ENCODE peak calls at places on chromosomes 11 and 22, in ten cellular contexts. One of them, this sample, is unnamed.
A peak's percentile ranks its signal among the peaks of the same experiment; 100 is the strongest.

GRCh38 chr11:72812968-72813739 is 1.1 kb upstream of the ATG16L2 start:
- DNase-seq in MM.1S: peak; percentile 84
- DNase-seq in foreskin fibroblast: peak; percentile 52
- DNase-seq in RWPE1: peak; percentile 64
- DNase-seq in CD8-positive, alpha-beta T cell: no peak
- DNase-seq in GM12865: peak; percentile 86
- DNase-seq in Calu3: peak; percentile 75
- DNase-seq in HCT116: peak; percentile 71
- DNase-seq in endothelial cell: peak; percentile 61
- DNase-seq in nephron progenitor cell: peak; percentile 51
- DNase-seq in this sample: peak; percentile 73

GRCh38 chr11:33913991-33914390 is 22.1 kb upstream of the LMO2 start:
- DNase-seq in MM.1S: no peak
- DNase-seq in foreskin fibroblast: no peak
- DNase-seq in RWPE1: no peak
- DNase-seq in CD8-positive, alpha-beta T cell: no peak
- DNase-seq in GM12865: no peak
- DNase-seq in Calu3: no peak
- DNase-seq in HCT116: no peak
- DNase-seq in endothelial cell: no peak
- DNase-seq in nephron progenitor cell: no peak
- DNase-seq in this sample: no peak

GRCh38 chr11:11451501-11452005 is 98.5 kb upstream of the CSNK2A3 start:
- DNase-seq in MM.1S: no peak
- DNase-seq in foreskin fibroblast: no peak
- DNase-seq in RWPE1: peak; percentile 13
- DNase-seq in CD8-positive, alpha-beta T cell: no peak
- DNase-seq in GM12865: peak; percentile 24
- DNase-seq in Calu3: peak; percentile 77
- DNase-seq in HCT116: peak; percentile 46
- DNase-seq in endothelial cell: no peak
- DNase-seq in nephron progenitor cell: no peak
- DNase-seq in this sample: peak; percentile 64

GRCh38 chr11:112465433-112466024 is 204.9 kb upstream of the PLET1 start:
- DNase-seq in MM.1S: no peak
- DNase-seq in foreskin fibroblast: no peak
- DNase-seq in RWPE1: no peak
- DNase-seq in CD8-positive, alpha-beta T cell: no peak
- DNase-seq in GM12865: no peak
- DNase-seq in Calu3: no peak
- DNase-seq in HCT116: no peak
- DNase-seq in endothelial cell: no peak
- DNase-seq in nephron progenitor cell: no peak
- DNase-seq in this sample: no peak

GRCh38 chr11:110908401-110909106 is 196.3 kb upstream of the ARHGAP20 start:
- DNase-seq in MM.1S: no peak
- DNase-seq in foreskin fibroblast: peak; percentile 77
- DNase-seq in RWPE1: peak; percentile 71
- DNase-seq in CD8-positive, alpha-beta T cell: no peak
- DNase-seq in GM12865: no peak
- DNase-seq in Calu3: peak; percentile 8
- DNase-seq in HCT116: no peak
- DNase-seq in endothelial cell: no peak
- DNase-seq in nephron progenitor cell: no peak
- DNase-seq in this sample: no peak

GRCh38 chr11:110979696-110980095 is 265.8 kb upstream of the POU2AF2 start:
- DNase-seq in MM.1S: no peak
- DNase-seq in foreskin fibroblast: no peak
- DNase-seq in RWPE1: no peak
- DNase-seq in CD8-positive, alpha-beta T cell: no peak
- DNase-seq in GM12865: no peak
- DNase-seq in Calu3: no peak
- DNase-seq in HCT116: no peak
- DNase-seq in endothelial cell: no peak
- DNase-seq in nephron progenitor cell: no peak
- DNase-seq in this sample: no peak

GRCh38 chr11:57363131-57363530 is 17.8 kb downstream of the PRG3 start:
- DNase-seq in MM.1S: no peak
- DNase-seq in foreskin fibroblast: no peak
- DNase-seq in RWPE1: no peak
- DNase-seq in CD8-positive, alpha-beta T cell: no peak
- DNase-seq in GM12865: no peak
- DNase-seq in Calu3: no peak
- DNase-seq in HCT116: no peak
- DNase-seq in endothelial cell: no peak
- DNase-seq in nephron progenitor cell: no peak
- DNase-seq in this sample: no peak

GRCh38 chr11:83721286-83721685 is 435.1 kb upstream of the CCDC90B start:
- DNase-seq in MM.1S: no peak
- DNase-seq in foreskin fibroblast: no peak
- DNase-seq in RWPE1: peak; percentile 11
- DNase-seq in CD8-positive, alpha-beta T cell: no peak
- DNase-seq in GM12865: no peak
- DNase-seq in Calu3: no peak
- DNase-seq in HCT116: no peak
- DNase-seq in endothelial cell: no peak
- DNase-seq in nephron progenitor cell: no peak
- DNase-seq in this sample: no peak

GRCh38 chr11:97225794-97226193 is 836.0 kb downstream of the JRKL start:
- DNase-seq in MM.1S: no peak
- DNase-seq in foreskin fibroblast: no peak
- DNase-seq in RWPE1: no peak
- DNase-seq in CD8-positive, alpha-beta T cell: no peak
- DNase-seq in GM12865: no peak
- DNase-seq in Calu3: no peak
- DNase-seq in HCT116: no peak
- DNase-seq in endothelial cell: no peak
- DNase-seq in nephron progenitor cell: no peak
- DNase-seq in this sample: no peak

GRCh38 chr11:12748561-12748960 is 74.3 kb downstream of the TEAD1 start:
- DNase-seq in MM.1S: no peak
- DNase-seq in foreskin fibroblast: no peak
- DNase-seq in RWPE1: no peak
- DNase-seq in CD8-positive, alpha-beta T cell: no peak
- DNase-seq in GM12865: no peak
- DNase-seq in Calu3: no peak
- DNase-seq in HCT116: no peak
- DNase-seq in endothelial cell: no peak
- DNase-seq in nephron progenitor cell: no peak
- DNase-seq in this sample: no peak

GRCh38 chr11:12745787-12746186 is 71.6 kb downstream of the TEAD1 start:
- DNase-seq in MM.1S: no peak
- DNase-seq in foreskin fibroblast: no peak
- DNase-seq in RWPE1: no peak
- DNase-seq in CD8-positive, alpha-beta T cell: no peak
- DNase-seq in GM12865: no peak
- DNase-seq in Calu3: no peak
- DNase-seq in HCT116: no peak
- DNase-seq in endothelial cell: no peak
- DNase-seq in nephron progenitor cell: no peak
- DNase-seq in this sample: no peak

GRCh38 chr11:12743834-12744449 is 69.7 kb downstream of the TEAD1 start:
- DNase-seq in MM.1S: peak; percentile 76
- DNase-seq in foreskin fibroblast: no peak
- DNase-seq in RWPE1: no peak
- DNase-seq in CD8-positive, alpha-beta T cell: no peak
- DNase-seq in GM12865: no peak
- DNase-seq in Calu3: no peak
- DNase-seq in HCT116: no peak
- DNase-seq in endothelial cell: no peak
- DNase-seq in nephron progenitor cell: no peak
- DNase-seq in this sample: no peak

GRCh38 chr11:12744831-12745502 is 70.7 kb downstream of the TEAD1 start:
- DNase-seq in MM.1S: peak; percentile 62
- DNase-seq in foreskin fibroblast: no peak
- DNase-seq in RWPE1: no peak
- DNase-seq in CD8-positive, alpha-beta T cell: no peak
- DNase-seq in GM12865: no peak
- DNase-seq in Calu3: no peak
- DNase-seq in HCT116: no peak
- DNase-seq in endothelial cell: no peak
- DNase-seq in nephron progenitor cell: peak; percentile 29
- DNase-seq in this sample: no peak

DNA sequence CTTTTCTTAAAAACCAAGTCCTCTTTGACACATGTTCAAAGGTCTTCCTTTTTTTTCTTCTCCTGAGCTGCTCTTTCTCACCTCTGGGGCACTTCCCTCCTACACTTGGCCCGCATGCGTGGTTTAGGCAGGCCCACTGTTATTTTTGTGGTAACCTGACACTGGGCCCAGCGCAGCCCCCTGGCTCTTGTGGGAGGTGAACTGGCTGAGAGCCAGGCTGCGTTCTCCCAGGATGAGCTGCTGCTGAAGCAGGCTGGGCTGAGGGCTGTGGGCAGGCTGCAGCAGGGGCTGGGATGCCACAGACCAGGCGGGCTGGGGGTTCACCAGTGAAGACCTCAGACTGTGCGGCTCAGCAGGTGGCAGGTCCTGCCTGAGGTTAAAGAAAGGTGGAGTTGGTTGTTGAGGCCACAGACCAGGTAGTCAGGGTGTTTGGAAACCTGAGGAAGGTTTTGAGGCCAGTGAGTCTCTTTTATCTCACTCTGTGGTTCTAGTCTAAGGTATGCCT is 72.4 kb downstream of the TEAD1 start:
- DNase-seq in MM.1S: no peak
- DNase-seq in foreskin fibroblast: peak; percentile 75
- DNase-seq in RWPE1: peak; percentile 82
- DNase-seq in CD8-positive, alpha-beta T cell: no peak
- DNase-seq in GM12865: peak; percentile 28
- DNase-seq in Calu3: peak; percentile 81
- DNase-seq in HCT116: peak; percentile 78
- DNase-seq in endothelial cell: peak; percentile 55
- DNase-seq in nephron progenitor cell: peak; percentile 85
- DNase-seq in this sample: no peak
- TF ChIP-seq CTCF in MM.1S: no peak
- TF ChIP-seq CTCF in foreskin fibroblast: no peak
- TF ChIP-seq CTCF in RWPE1: no peak
- TF ChIP-seq CTCF in CD8-positive, alpha-beta T cell: no peak
- TF ChIP-seq CTCF in GM12865: no peak
- TF ChIP-seq CTCF in Calu3: no peak
- TF ChIP-seq CTCF in HCT116: peak; percentile 4
- TF ChIP-seq CTCF in endothelial cell: no peak
- TF ChIP-seq CTCF in nephron progenitor cell: peak; percentile 20
- TF ChIP-seq CTCF in this sample: no peak

DNA sequence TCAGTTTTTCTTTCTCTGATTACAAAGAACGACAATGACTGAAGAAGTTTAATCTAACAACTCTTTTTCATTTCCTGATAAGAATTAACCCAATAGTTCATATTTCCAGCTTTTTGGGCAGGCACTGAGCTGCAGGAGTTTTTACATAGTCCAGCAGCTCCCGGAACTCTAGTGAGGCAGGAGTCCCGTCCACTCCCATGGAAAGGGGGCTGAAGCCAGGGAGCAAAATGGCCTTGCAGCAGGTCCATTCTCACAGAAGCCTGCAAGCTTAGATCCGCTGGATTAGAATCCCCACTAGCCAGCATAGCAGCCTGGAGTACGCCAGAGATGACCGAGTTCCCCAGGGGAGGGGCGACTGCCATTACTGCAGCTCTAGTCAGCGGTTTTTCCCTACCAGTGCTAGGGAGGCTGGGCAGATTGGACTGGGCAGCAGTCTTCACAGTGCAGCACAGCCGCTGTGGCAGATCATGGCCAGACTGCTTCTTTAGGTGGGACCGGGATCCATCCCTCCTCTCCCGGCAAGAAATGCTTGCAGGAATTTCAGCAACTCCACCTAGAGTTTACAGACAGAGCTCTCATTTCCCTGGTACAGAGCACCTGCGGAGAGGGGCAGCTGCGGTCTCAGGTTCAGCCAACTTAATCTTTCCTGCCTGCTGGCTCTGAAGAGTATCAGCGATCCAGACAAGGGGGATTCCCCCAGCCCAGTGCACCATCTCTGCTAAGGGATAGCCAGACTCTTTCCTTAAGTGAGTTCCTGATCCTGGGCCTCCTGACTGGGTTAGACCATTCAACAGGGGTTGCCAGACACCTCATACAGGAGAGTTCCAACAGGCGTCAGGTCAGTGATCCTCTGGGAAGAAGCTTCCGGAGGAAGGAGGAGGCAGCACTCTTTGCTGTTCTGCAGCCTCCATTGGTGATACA is 742 bp upstream of the CASP4 start:
- DNase-seq in MM.1S: no peak
- DNase-seq in foreskin fibroblast: no peak
- DNase-seq in RWPE1: no peak
- DNase-seq in CD8-positive, alpha-beta T cell: no peak
- DNase-seq in GM12865: no peak
- DNase-seq in Calu3: peak; percentile 4
- DNase-seq in HCT116: no peak
- DNase-seq in endothelial cell: no peak
- DNase-seq in nephron progenitor cell: peak; percentile 3
- DNase-seq in this sample: no peak
- TF ChIP-seq CTCF in MM.1S: no peak
- TF ChIP-seq CTCF in foreskin fibroblast: no peak
- TF ChIP-seq CTCF in RWPE1: no peak
- TF ChIP-seq CTCF in CD8-positive, alpha-beta T cell: no peak
- TF ChIP-seq CTCF in GM12865: no peak
- TF ChIP-seq CTCF in Calu3: no peak
- TF ChIP-seq CTCF in HCT116: no peak
- TF ChIP-seq CTCF in endothelial cell: no peak
- TF ChIP-seq CTCF in nephron progenitor cell: no peak
- TF ChIP-seq CTCF in this sample: no peak

DNA sequence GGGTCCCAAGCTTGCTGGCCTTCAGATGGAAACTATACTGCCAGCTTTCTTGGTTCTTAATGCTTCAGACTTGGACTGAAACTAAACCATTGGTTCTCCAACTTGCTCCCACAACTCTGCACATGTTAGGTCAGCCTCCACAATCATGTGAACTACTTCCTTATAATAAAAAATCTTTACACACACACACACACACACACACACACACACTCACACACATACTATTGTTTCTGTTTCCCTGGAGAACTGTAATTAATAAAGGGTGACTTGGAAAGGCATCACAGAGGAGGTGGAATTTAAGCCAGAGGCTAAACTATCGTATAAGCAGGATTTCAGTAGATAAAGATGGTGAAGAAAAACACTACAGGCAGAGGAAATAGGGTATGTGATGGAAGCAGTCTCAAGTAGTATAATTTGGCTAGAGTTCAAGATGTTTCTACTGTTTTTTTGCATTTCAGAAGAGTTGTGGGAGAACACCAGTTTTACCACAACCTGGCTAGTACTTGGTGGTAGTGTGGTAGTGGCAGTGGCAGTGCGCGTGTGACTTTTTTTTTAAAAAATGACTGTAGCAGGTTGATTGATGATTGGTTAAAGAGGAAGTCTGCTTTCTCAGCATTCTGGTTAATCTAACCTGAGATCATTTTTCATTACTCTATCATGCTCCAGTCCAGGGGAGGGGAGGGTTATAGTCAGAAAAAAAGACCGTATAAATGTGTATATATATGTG is 70.1 kb downstream of the PDE3B start:
- DNase-seq in MM.1S: no peak
- DNase-seq in foreskin fibroblast: no peak
- DNase-seq in RWPE1: no peak
- DNase-seq in CD8-positive, alpha-beta T cell: no peak
- DNase-seq in GM12865: no peak
- DNase-seq in Calu3: no peak
- DNase-seq in HCT116: no peak
- DNase-seq in endothelial cell: no peak
- DNase-seq in nephron progenitor cell: no peak
- DNase-seq in this sample: no peak
- TF ChIP-seq CTCF in MM.1S: no peak
- TF ChIP-seq CTCF in foreskin fibroblast: no peak
- TF ChIP-seq CTCF in RWPE1: no peak
- TF ChIP-seq CTCF in CD8-positive, alpha-beta T cell: no peak
- TF ChIP-seq CTCF in GM12865: no peak
- TF ChIP-seq CTCF in Calu3: no peak
- TF ChIP-seq CTCF in HCT116: no peak
- TF ChIP-seq CTCF in endothelial cell: no peak
- TF ChIP-seq CTCF in nephron progenitor cell: no peak
- TF ChIP-seq CTCF in this sample: no peak

GRCh38 chr22:19854778-19855503 is at the start of the genes GNB1L and RTL10:
- DNase-seq in MM.1S: peak; percentile 98
- DNase-seq in foreskin fibroblast: peak; percentile 98
- DNase-seq in RWPE1: peak; percentile 86
- DNase-seq in CD8-positive, alpha-beta T cell: peak; percentile 87
- DNase-seq in GM12865: peak; percentile 98
- DNase-seq in Calu3: peak; percentile 96
- DNase-seq in HCT116: peak; percentile 85
- DNase-seq in endothelial cell: peak; percentile 97
- DNase-seq in nephron progenitor cell: peak; percentile 98
- DNase-seq in this sample: peak; percentile 99
- TF ChIP-seq CTCF in MM.1S: no peak
- TF ChIP-seq CTCF in foreskin fibroblast: no peak
- TF ChIP-seq CTCF in RWPE1: no peak
- TF ChIP-seq CTCF in CD8-positive, alpha-beta T cell: no peak
- TF ChIP-seq CTCF in GM12865: peak; percentile 6
- TF ChIP-seq CTCF in Calu3: no peak
- TF ChIP-seq CTCF in HCT116: no peak
- TF ChIP-seq CTCF in endothelial cell: no peak
- TF ChIP-seq CTCF in nephron progenitor cell: no peak
- TF ChIP-seq CTCF in this sample: peak; percentile 23